ENCODE peak calls at places on chromosomes 2 and 18, in eight cellular contexts. O is IMR-90, N is caudate nucleus, D is GM23338, F is fibroblast of lung, Z is PC-3, W is colonic mucosa, I is sigmoid colon. M is an unnamed sample.

GRCh38 chr2:58427572-58428285 is 186.6 kb upstream of the FANCL start:
- DNase-seq in W (peak; percentile 29), N (peak; percentile 46), F (peak; percentile 51), D (peak; percentile 69), I (no peak), Z (no peak), O (peak; percentile 15), M (no peak)

GRCh38 chr2:108855194-108855593 is 68.6 kb downstream of the CCDC138 start:
- DNase-seq in W (no peak), O (peak; percentile 8), D (peak; percentile 5), N (no peak), I (no peak), Z (peak; percentile 56), F (peak; percentile 23), M (no peak)

GRCh38 chr2:240463274-240463865 is 27.9 kb downstream of the GPC1 start:
- DNase-seq in W (peak; percentile 12), I (peak; percentile 59), N (no peak), D (no peak), Z (no peak), F (no peak), O (no peak), M (peak; percentile 13)

GRCh38 chr2:209773377-209773776 is 1.7 kb downstream of the UNC80 start:
- DNase-seq in W (no peak), Z (no peak), D (peak; percentile 43), N (no peak), F (no peak), O (no peak), I (no peak), M (no peak)

GRCh38 chr18:67776929-67777328 is 260.4 kb upstream of the DSEL start:
- DNase-seq in I (no peak), F (peak; percentile 60), N (no peak), Z (peak; percentile 49), D (no peak), O (peak; percentile 30), W (no peak), M (no peak)

GRCh38 chr18:46712406-46712805 is 44.4 kb downstream of the ST8SIA5 start:
- DNase-seq in Z (peak; percentile 50), I (no peak), N (no peak), O (peak; percentile 58), D (no peak), W (no peak), F (peak; percentile 63), M (no peak)

GRCh38 chr2:16508061-16508851 is 157.4 kb downstream of the CYRIA start:
- DNase-seq in W (peak; percentile 41), O (no peak), D (peak; percentile 83), I (no peak), Z (peak; percentile 28), F (peak; percentile 2), N (peak; percentile 6), M (peak; percentile 26)

GRCh38 chr2:151052850-151053660 is 208.6 kb downstream of the RBM43 start:
- DNase-seq in I (no peak), F (no peak), N (no peak), D (no peak), O (no peak), W (no peak), Z (no peak), M (no peak)

GRCh38 chr2:100033976-100034375 is 108.4 kb downstream of the AFF3 start:
- DNase-seq in O (no peak), D (no peak), N (no peak), I (no peak), F (no peak), Z (no peak), W (no peak), M (no peak)

GRCh38 chr2:174761837-174762236 is 2.4 kb downstream of the CHRNA1 start:
- DNase-seq in F (peak; percentile 34), Z (peak; percentile 9), W (no peak), N (no peak), D (no peak), I (no peak), O (peak; percentile 86), M (no peak)

GRCh38 chr2:30293303-30293912 is 62.1 kb downstream of the LBH start:
- DNase-seq in D (no peak), I (no peak), O (peak; percentile 100), N (no peak), F (peak; percentile 76), Z (peak; percentile 81), W (no peak), M (no peak)

GRCh38 chr18:54013452-54013851 is 211.0 kb downstream of the MBD2 start:
- DNase-seq in Z (no peak), I (no peak), W (no peak), F (no peak), O (no peak), D (no peak), N (no peak), M (no peak)

GRCh38 chr18:39188278-39188677 is 1622.7 kb upstream of the CELF4 start:
- DNase-seq in O (no peak), W (no peak), D (peak; percentile 40), F (no peak), Z (no peak), I (no peak), N (no peak), M (no peak)

GRCh38 chr2:233481368-233482142 is 85.0 kb downstream of the USP40 start:
- DNase-seq in W (no peak), F (peak; percentile 17), I (peak; percentile 76), D (no peak), O (no peak), N (no peak), Z (peak; percentile 30), M (no peak)

GRCh38 chr2:70641263-70641784 is 87.7 kb upstream of the TGFA start:
- DNase-seq in O (peak; percentile 2), F (no peak), N (no peak), D (no peak), Z (peak; percentile 56), W (no peak), I (no peak), M (no peak)

GRCh38 chr2:168583064-168583709 is 127.1 kb downstream of the CERS6 start:
- DNase-seq in W (no peak), N (no peak), I (no peak), D (no peak), O (peak; percentile 43), Z (no peak), F (peak; percentile 62), M (no peak)

GRCh38 chr2:97758131-97758705 is 44.8 kb downstream of the ZAP70 start:
- DNase-seq in W (no peak), I (no peak), D (no peak), Z (no peak), O (peak; percentile 16), F (peak; percentile 27), N (no peak), M (no peak)

GRCh38 chr2:231188506-231189170 is 9.8 kb upstream of the ARMC9 start:
- DNase-seq in I (peak; percentile 46), O (no peak), N (no peak), Z (no peak), D (no peak), F (no peak), W (no peak), M (no peak)

GRCh38 chr2:70714141-70714905 is 53.7 kb downstream of the ADD2 start:
- DNase-seq in W (no peak), I (peak; percentile 42), O (no peak), Z (no peak), F (no peak), D (no peak), N (no peak), M (no peak)

GRCh38 chr2:48946444-48947048 is 191.0 kb upstream of the LHCGR start:
- DNase-seq in Z (peak; percentile 67), F (peak; percentile 50), N (no peak), W (peak; percentile 39), I (peak; percentile 69), O (peak; percentile 43), D (peak; percentile 75), M (no peak)

GRCh38 chr18:74733592-74733991 is 135.9 kb downstream of the ZNF407 start:
- DNase-seq in I (no peak), W (no peak), F (no peak), O (no peak), Z (no peak), D (no peak), N (no peak), M (no peak)

GRCh38 chr18:35513181-35513932 is 15.6 kb upstream of the INO80C start:
- DNase-seq in W (peak; percentile 21), D (peak; percentile 34), I (no peak), N (no peak), O (peak; percentile 54), Z (peak; percentile 17), F (peak; percentile 52), M (peak; percentile 32)

GRCh38 chr2:42047488-42048317 is at the start of gene PKDCC:
- DNase-seq in I (peak; percentile 95), N (peak; percentile 68), F (peak; percentile 86), D (peak; percentile 86), W (peak; percentile 83), O (peak; percentile 79), Z (peak; percentile 65), M (peak; percentile 90)

GRCh38 chr2:235157746-235158482 is 206.1 kb downstream of the SH3BP4 start:
- DNase-seq in F (no peak), Z (no peak), O (no peak), W (no peak), D (peak; percentile 15), N (no peak), I (peak; percentile 20), M (no peak)
- H3K27ac ChIP-seq in F (no peak overlapping the region), Z (no peak overlapping the region), O (no peak overlapping the region), W (no peak overlapping the region), D (no peak overlapping the region), N (no peak overlapping the region), I (no peak overlapping the region), M (no peak overlapping the region)

DNA sequence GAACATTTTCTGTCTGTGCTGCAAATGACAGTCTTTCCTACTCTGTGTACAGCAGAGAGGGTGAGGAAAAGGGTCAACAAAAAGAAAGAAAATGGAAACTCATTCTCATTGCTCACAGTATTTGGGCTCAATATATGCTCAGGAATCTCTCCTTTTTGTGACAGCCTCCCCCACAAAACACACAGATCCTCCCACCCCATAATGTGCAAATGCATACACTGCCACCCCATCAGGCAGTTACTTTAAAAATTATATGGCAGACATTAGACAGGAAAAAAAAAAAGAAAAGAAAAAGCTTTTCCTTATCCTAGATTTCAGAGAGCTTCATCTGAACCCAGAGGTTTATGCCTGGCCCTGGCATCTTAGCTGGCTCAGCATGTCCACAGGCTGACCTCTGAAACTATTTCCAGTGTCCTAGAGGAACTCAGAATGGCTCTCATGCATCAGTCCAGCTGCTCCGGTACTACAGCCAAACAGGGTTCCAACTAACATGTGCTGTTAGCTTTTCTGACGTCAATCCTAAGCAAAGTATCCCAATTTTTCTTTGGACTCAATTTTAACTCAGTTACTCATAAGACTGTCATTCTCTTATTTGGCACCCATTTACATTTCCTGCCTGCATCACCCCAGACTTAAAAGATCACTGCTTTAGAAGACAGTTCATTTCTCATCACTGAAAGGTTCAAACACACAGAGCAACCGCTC is 105.9 kb downstream of the RBMS1 start:
- DNase-seq in Z (peak; percentile 90), I (peak; percentile 95), D (no peak), W (peak; percentile 42), N (no peak), F (peak; percentile 100), O (peak; percentile 100), M (peak; percentile 74)
- H3K27ac ChIP-seq in Z (peak overlapping the region; percentile 88), I (peak overlapping the region; percentile 88), D (peak overlapping the region; percentile 41), W (peak overlapping the region; percentile 43), N (peak overlapping the region; percentile 48), F (peak overlapping the region; percentile 98), O (peak overlapping the region; percentile 93), M (peak overlapping the region; percentile 92)

GRCh38 chr2:175153-175786 is 88.6 kb downstream of the SH3YL1 start:
- DNase-seq in O (no peak), N (no peak), I (no peak), D (no peak), W (no peak), F (no peak), Z (no peak), M (no peak)
- H3K27ac ChIP-seq in O (no peak overlapping the region), N (no peak overlapping the region), I (peak overlapping the region; percentile 31), D (no peak overlapping the region), W (no peak overlapping the region), F (no peak overlapping the region), Z (no peak overlapping the region), M (no peak overlapping the region)

GRCh38 chr18:48932462-48932818 is 18.3 kb downstream of the SMAD7 start:
- DNase-seq in Z (no peak), O (no peak), N (no peak), D (no peak), F (no peak), W (no peak), I (no peak), M (no peak)
- H3K27ac ChIP-seq in Z (no peak overlapping the region), O (peak overlapping the region; percentile 34), N (peak overlapping the region; percentile 59), D (peak overlapping the region; percentile 1), F (peak overlapping the region; percentile 46), W (peak overlapping the region; percentile 38), I (peak overlapping the region; percentile 96), M (peak overlapping the region; percentile 89)